ENCODE peak calls at places on chromosomes 4 and X, in six cellular contexts. E is A549, T is suprapubic skin, K is tibial nerve, P is IMR-90, V is Peyer's patch. I is an unnamed sample.

GRCh38 chr4:112668131-112668530 is 31.2 kb downstream of the LARP7 start:
- DNase-seq in E (no peak), T (no peak), K (no peak), P (no peak), V (no peak), I (no peak)

GRCh38 chr4:64251779-64252178 is 157.5 kb downstream of the TECRL start:
- DNase-seq in E (no peak), T (no peak), K (no peak), P (no peak), V (no peak), I (no peak)

GRCh38 chr4:128424524-128425195 is 137.0 kb upstream of the PGRMC2 start:
- DNase-seq in E (no peak), T (no peak), K (peak; percentile 16), P (peak; percentile 21), V (no peak), I (no peak)

GRCh38 chr4:6118201-6118600 is 82.1 kb downstream of the JAKMIP1 start:
- DNase-seq in E (no peak), T (no peak), K (no peak), P (no peak), V (peak; percentile 2), I (no peak)

GRCh38 chrX:78383594-78383993 is 56.2 kb upstream of the CYSLTR1 start:
- DNase-seq in E (no peak), T (no peak), K (no peak), P (no peak), V (no peak), I (no peak)

GRCh38 chrX:113384628-113385027 is 544.0 kb upstream of the AMOT start:
- DNase-seq in E (no peak), T (no peak), K (peak; percentile 53), P (peak; percentile 41), V (no peak), I (no peak)

GRCh38 chrX:48834383-48834709 is 1.1 kb downstream of the PCSK1N start:
- DNase-seq in E (peak; percentile 13), T (no peak), K (no peak), P (no peak), V (no peak), I (no peak)

GRCh38 chr4:97911236-97911906 is 231.9 kb downstream of the STPG2 start:
- DNase-seq in E (no peak), T (no peak), K (no peak), P (no peak), V (no peak), I (no peak)

GRCh38 chrX:49627030-49627777 is 28.4 kb downstream of the GAGE1 start:
- DNase-seq in E (peak; percentile 34), T (no peak), K (no peak), P (no peak), V (no peak), I (peak; percentile 1)

GRCh38 chr4:76623217-76624060 is 188.4 kb downstream of the SHROOM3 start:
- DNase-seq in E (no peak), T (no peak), K (no peak), P (no peak), V (no peak), I (no peak)

GRCh38 chr4:3777033-3777390 is 10.8 kb downstream of the ADRA2C start:
- DNase-seq in E (no peak), T (no peak), K (no peak), P (no peak), V (no peak), I (no peak)

GRCh38 chrX:40663078-40663740 is 15.8 kb upstream of the CXorf38 start:
- DNase-seq in E (no peak), T (no peak), K (no peak), P (no peak), V (no peak), I (no peak)

GRCh38 chr4:27145556-27145955 is 284.9 kb downstream of the STIM2 start:
- DNase-seq in E (no peak), T (no peak), K (no peak), P (no peak), V (no peak), I (no peak)

GRCh38 chr4:187124311-187124710 is 400.7 kb upstream of the FAT1 start:
- DNase-seq in E (no peak), T (no peak), K (no peak), P (no peak), V (no peak), I (no peak)

DNA sequence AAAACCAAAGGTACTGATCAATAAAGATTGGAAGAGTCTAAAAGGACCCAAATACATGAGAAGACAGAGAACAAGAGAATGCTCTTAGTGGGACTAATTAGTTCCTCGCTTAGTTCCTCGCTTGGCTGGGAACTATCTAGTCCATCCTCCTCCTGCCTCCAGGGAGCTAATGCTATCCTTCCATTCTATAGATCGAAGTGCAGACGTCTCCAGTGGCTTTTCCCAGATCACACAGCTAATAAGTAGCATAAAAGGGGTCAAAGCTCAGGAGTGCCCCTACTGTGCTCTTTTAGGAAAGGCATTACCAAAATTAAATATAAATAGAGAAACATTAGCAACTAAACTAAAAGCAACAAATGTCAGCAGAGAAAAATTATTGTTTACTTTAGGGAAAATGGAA is 42.3 kb upstream of the PPARGC1A start:
- DNase-seq in E (no peak), T (no peak), K (no peak), P (no peak), V (no peak), I (no peak)
- TF ChIP-seq POLR2A in E (no peak), T (no peak), K (no peak), P (no peak), V (no peak), I (no peak)

DNA sequence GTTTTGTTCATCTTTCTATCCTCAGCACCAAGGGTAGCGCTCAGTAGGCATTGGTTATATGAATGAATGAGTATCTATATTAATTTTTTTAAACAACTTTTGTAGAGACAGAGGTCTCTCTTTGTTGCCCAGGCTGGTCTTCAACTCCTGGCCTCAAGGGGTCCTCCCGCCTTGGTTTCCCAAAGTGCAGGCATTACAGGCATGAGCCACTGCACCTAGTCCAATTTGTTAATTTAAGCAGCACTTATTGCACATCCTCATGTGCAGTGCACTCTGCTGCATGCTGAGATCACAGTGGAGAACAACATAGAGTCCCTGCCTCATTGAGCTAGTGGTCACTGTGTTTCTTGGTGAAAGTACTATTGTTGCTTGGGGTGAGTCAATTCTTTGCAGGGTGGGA is 94.4 kb downstream of the NHSL2 start:
- DNase-seq in E (no peak), T (no peak), K (no peak), P (no peak), V (no peak), I (no peak)
- TF ChIP-seq POLR2A in E (no peak), T (no peak), K (no peak), P (no peak), V (no peak), I (no peak)

GRCh38 chr4:40309250-40309774 is 25.8 kb upstream of the CHRNA9 start:
- DNase-seq in E (peak; percentile 66), T (peak; percentile 91), K (peak; percentile 98), P (peak; percentile 77), V (peak; percentile 98), I (no peak)
- TF ChIP-seq POLR2A in E (no peak), T (no peak), K (no peak), P (no peak), V (no peak), I (no peak)

GRCh38 chr4:1984406-1985191 is 24.2 kb downstream of the NELFA start:
- DNase-seq in E (no peak), T (no peak), K (no peak), P (no peak), V (no peak), I (no peak)

GRCh38 chr4:1981251-1982055 is 27.3 kb downstream of the NELFA start:
- DNase-seq in E (peak; percentile 15), T (no peak), K (no peak), P (peak; percentile 11), V (no peak), I (no peak)

GRCh38 chr4:1983846-1984405 is 24.8 kb downstream of the NELFA start:
- DNase-seq in E (no peak), T (no peak), K (no peak), P (no peak), V (no peak), I (no peak)

GRCh38 chr4:1982124-1983052 is 26.4 kb downstream of the NELFA start:
- DNase-seq in E (no peak), T (no peak), K (no peak), P (no peak), V (peak; percentile 66), I (no peak)

DNA sequence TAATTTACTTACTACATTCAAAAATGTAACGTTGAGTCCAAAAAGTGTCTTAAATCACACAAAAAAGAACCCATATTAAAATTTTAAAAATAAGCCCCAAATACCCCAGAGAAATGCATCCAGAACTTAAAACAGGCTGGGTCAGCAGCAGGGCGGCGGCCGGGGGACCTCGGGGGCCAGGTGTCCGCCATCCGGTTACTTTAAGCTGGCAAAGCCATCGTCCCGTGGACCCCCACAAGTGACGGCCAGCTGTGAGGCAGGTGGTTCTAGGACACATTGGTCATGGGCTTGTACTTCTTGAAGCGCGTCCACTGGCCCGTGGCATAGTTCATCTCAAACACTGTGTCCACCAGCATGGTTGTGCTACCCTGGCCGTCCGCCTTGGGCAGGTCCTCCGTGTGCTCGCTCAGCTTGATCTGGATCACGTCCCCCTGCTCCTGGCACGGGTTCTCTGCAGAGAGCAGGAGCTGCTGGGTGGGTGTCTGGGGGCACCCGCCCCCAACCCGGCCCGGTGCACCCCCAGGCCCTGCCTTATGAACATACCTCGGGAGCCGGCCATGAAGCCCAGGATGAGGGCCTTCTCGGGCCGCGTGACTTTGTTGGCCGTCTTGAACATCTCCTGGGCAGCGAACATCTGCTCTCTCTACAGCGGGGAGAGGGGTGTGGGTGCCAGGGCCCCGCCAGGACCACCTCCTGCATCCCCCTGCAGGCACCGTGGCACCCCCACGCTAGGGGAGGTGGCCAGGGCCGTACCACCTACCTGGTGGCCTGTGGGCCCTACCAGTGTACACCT is 25.5 kb downstream of the NELFA start:
- DNase-seq in E (no peak), T (no peak), K (no peak), P (no peak), V (no peak), I (no peak)
- TF ChIP-seq POLR2A in E (no peak), T (no peak), K (no peak), P (no peak), V (no peak), I (no peak)

GRCh38 chr4:119029847-119030535 is 105.6 kb upstream of the MYOZ2 start:
- DNase-seq in E (no peak), T (no peak), K (no peak), P (no peak), V (no peak), I (no peak)

GRCh38 chr4:119026662-119027444 is 108.8 kb upstream of the MYOZ2 start:
- DNase-seq in E (peak; percentile 28), T (no peak), K (peak; percentile 61), P (no peak), V (peak; percentile 50), I (no peak)

GRCh38 chr4:119028296-119028695 is 107.3 kb upstream of the MYOZ2 start:
- DNase-seq in E (no peak), T (no peak), K (no peak), P (no peak), V (no peak), I (no peak)

GRCh38 chr4:119025916-119026661 is 109.5 kb upstream of the MYOZ2 start:
- DNase-seq in E (peak; percentile 38), T (no peak), K (peak; percentile 87), P (peak; percentile 93), V (peak; percentile 58), I (no peak)

DNA sequence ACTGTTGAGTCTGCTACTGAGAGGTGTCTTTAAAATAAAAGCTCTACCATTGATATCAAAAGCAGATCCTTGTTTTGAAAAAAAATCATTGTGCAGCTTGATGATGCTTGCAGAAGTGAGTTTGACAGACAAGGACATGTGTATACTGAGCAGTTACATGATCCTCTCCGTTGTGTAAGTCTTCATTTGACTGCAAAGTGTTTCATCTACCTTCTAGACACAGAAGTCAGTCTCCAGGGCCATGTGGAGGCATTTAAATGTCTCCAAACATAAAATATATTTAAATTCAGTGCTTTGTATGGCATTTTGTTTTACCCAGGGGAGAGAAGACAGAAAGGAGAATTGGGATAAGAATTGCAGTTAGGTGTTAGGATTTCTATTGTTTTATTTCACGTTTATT is 107.8 kb upstream of the MYOZ2 start:
- DNase-seq in E (no peak), T (no peak), K (no peak), P (no peak), V (no peak), I (no peak)
- TF ChIP-seq POLR2A in E (no peak), T (no peak), K (no peak), P (no peak), V (no peak), I (no peak)